ENCODE peak calls at places on chromosomes 12 and 14, in ten cellular contexts. F is astrocyte; G is foreskin fibroblast; B is uterus; R is astrocyte of the spinal cord; C is cardiac muscle cell; M is colonic mucosa; P is brain microvascular endothelial cell; K is CD8-positive, alpha-beta memory T cell; O is aorta. H is an unnamed sample.
A peak's percentile ranks its signal among the peaks of the same experiment; 100 is the strongest.

GRCh38 chr14:90299408-90299807 is 32.3 kb downstream of the NRDE2 start:
- DNase-seq in F (no peak), G (no peak), B (no peak), R (no peak), C (no peak), M (no peak), P (no peak), K (no peak), O (no peak), H (no peak)

GRCh38 chr12:51401486-51401885 is 10.3 kb upstream of the GALNT6 start:
- DNase-seq in F (no peak), G (no peak), B (no peak), R (no peak), C (no peak), M (no peak), P (no peak), K (no peak), O (no peak), H (no peak)

GRCh38 chr12:105226219-105226618 is 9.8 kb downstream of the APPL2 start:
- DNase-seq in F (peak; percentile 89), G (peak; percentile 96), B (peak; percentile 79), R (peak; percentile 92), C (no peak), M (peak; percentile 56), P (peak; percentile 90), K (no peak), O (peak; percentile 82), H (no peak)

GRCh38 chr12:25716842-25717241 is 163.8 kb upstream of the LMNTD1 start:
- DNase-seq in F (no peak), G (peak; percentile 63), B (no peak), R (no peak), C (no peak), M (no peak), P (no peak), K (no peak), O (no peak), H (no peak)

GRCh38 chr14:65348137-65348536 is 64.4 kb upstream of the FUT8 start:
- DNase-seq in F (no peak), G (peak; percentile 54), B (no peak), R (no peak), C (no peak), M (no peak), P (no peak), K (no peak), O (no peak), H (no peak)

GRCh38 chr12:92511776-92512175 is 191.0 kb upstream of the PLEKHG7 start:
- DNase-seq in F (no peak), G (no peak), B (no peak), R (no peak), C (no peak), M (no peak), P (no peak), K (no peak), O (no peak), H (no peak)

GRCh38 chr12:76037130-76038105 is 5.8 kb upstream of the PHLDA1 start:
- DNase-seq in F (peak; percentile 68), G (peak; percentile 68), B (no peak), R (peak; percentile 87), C (peak; percentile 78), M (peak; percentile 36), P (peak; percentile 64), K (peak; percentile 63), O (no peak), H (peak; percentile 34)

GRCh38 chr12:68406134-68406576 is 74.0 kb upstream of the MDM1 start:
- DNase-seq in F (peak; percentile 79), G (peak; percentile 88), B (peak; percentile 94), R (peak; percentile 84), C (no peak), M (peak; percentile 95), P (peak; percentile 34), K (no peak), O (peak; percentile 94), H (peak; percentile 16)

DNA sequence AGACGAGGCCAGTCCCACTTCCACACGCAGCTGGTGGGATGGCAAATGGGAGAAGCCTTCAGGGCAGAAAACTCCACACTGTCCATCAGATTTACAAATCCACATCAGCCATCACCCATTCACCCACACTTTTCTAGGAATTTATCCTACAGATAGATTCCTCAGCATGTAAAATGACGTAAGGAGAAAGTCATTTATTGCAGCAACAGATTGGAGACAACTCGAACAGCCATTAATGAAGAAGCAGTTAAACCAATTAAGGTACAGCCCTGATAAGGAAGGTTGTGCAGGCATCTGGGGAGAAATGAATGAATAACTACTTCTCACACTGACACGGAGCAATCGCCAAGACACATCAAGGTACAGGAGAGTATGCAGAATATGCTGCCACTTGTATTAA is 26.2 kb downstream of the PRKAB1 start:
- DNase-seq in F (no peak), G (no peak), B (no peak), R (no peak), C (no peak), M (no peak), P (no peak), K (no peak), O (no peak), H (no peak)
- H3K4me3 ChIP-seq in F (no peak overlapping the region), G (no peak overlapping the region), B (no peak overlapping the region), R (no peak overlapping the region), C (no peak overlapping the region), M (no peak overlapping the region), P (no peak overlapping the region), K (no peak overlapping the region), O (no peak overlapping the region), H (no peak overlapping the region)

DNA sequence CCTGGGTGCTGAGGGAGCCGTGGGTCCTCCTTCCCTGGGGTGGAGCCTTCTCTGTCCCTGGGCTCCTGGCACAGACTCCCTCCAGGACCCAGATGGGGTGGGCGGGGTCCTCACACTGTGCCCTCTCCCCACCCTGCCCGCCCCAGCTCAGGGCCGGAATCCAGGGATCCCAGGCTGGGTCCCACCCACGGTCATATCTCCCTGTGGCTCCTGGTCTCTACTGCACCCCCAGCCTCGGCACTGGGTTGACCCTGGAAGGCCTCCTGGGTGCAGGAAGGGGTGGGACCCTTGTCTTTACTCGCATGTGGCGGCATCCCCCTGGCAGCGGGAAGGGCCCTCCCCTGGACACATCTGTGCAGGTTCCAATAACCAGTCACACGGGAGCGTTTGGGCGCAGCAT is 75.8 kb upstream of the EIF5 start:
- DNase-seq in F (no peak), G (no peak), B (no peak), R (no peak), C (no peak), M (no peak), P (no peak), K (no peak), O (no peak), H (no peak)
- H3K4me3 ChIP-seq in F (no peak overlapping the region), G (no peak overlapping the region), B (no peak overlapping the region), R (no peak overlapping the region), C (no peak overlapping the region), M (no peak overlapping the region), P (no peak overlapping the region), K (no peak overlapping the region), O (no peak overlapping the region), H (no peak overlapping the region)

DNA sequence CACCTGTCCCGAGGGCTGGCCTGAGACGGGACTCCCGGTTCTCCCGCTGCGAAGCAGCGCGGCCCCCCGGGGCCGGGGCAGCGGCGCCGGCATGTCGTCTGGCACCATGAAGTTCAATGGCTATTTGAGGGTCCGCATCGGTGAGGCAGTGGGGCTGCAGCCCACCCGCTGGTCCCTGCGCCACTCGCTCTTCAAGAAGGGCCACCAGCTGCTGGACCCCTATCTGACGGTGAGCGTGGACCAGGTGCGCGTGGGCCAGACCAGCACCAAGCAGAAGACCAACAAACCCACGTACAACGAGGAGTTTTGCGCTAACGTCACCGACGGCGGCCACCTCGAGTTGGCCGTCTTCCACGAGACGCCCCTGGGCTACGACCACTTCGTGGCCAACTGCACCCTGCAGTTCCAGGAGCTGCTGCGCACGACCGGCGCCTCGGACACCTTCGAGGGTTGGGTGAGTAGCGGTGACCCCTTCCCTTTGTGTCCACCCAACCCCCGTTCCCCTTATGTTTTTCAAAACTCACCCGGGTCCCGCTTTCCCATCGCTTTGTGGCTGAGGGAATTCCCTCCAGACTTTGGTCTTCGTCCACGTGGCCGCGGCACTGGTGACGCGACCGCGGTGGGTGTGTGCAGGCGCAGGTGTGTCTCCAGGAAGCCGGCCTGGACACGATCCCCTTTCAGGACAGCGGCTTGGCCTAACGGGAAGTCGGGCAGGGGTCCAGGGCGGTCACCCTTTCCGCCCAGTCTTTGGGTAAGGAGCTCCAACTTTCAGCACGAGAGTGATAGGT is 826 bp downstream of the PRKCH start:
- DNase-seq in F (no peak), G (no peak), B (no peak), R (no peak), C (peak; percentile 12), M (peak; percentile 72), P (no peak), K (peak; percentile 68), O (no peak), H (no peak)
- H3K4me3 ChIP-seq in F (peak overlapping the region; percentile 55), G (peak overlapping the region; percentile 35), B (peak overlapping the region; percentile 33), R (peak overlapping the region; percentile 35), C (peak overlapping the region; percentile 79), M (peak overlapping the region; percentile 65), P (peak overlapping the region; percentile 56), K (peak overlapping the region; percentile 76), O (no peak overlapping the region), H (peak overlapping the region; percentile 64)

GRCh38 chr14:100076630-100077029 is 11.4 kb downstream of the EVL start:
- DNase-seq in F (peak; percentile 56), G (peak; percentile 86), B (peak; percentile 41), R (peak; percentile 28), C (no peak), M (no peak), P (peak; percentile 43), K (no peak), O (no peak), H (peak; percentile 63)

GRCh38 chr14:100072783-100073346 is 7.6 kb downstream of the EVL start:
- DNase-seq in F (no peak), G (no peak), B (no peak), R (no peak), C (no peak), M (peak; percentile 62), P (no peak), K (peak; percentile 77), O (no peak), H (no peak)

GRCh38 chr14:100076133-100076532 is 10.9 kb downstream of the EVL start:
- DNase-seq in F (no peak), G (peak; percentile 20), B (no peak), R (no peak), C (no peak), M (no peak), P (no peak), K (peak; percentile 55), O (no peak), H (peak; percentile 22)

GRCh38 chr14:100077441-100077840 is 12.2 kb downstream of the EVL start:
- DNase-seq in F (no peak), G (no peak), B (no peak), R (no peak), C (no peak), M (peak; percentile 6), P (no peak), K (no peak), O (no peak), H (no peak)

DNA sequence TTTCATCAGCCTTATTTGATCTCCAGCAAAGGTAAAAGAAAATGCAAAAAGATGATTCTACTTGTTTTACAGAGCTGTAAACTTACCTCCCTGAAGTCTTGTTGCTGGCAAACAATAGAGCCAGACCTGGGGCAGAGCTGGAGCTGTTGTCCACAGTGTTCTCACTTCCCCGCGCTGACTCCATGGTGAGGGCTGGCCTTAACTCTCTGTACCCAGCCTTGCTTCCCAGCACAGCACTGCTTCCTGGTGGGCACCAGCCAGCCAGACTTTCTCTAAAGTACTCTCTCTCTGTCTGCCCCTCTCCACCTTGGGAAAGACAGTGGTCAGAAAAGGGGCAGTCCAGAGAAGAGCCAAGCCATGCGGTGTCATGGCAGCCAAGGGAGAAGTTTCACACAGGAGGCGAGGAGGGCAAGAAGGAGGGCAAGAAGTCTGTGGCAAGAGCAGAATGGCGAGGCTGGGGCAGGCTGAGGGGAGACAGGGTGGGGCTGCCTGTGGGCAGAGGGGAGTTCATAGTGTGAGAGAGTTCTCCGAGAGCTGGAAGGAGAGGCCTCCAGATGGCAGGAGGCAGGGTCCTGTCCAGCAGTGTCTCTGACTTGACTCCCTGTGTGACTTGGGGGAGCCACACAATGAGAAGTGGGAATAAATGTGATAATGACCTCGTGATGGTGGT is 9.3 kb downstream of the EVL start:
- DNase-seq in F (no peak), G (no peak), B (no peak), R (no peak), C (no peak), M (no peak), P (no peak), K (peak; percentile 49), O (no peak), H (no peak)
- H3K4me3 ChIP-seq in F (no peak overlapping the region), G (no peak overlapping the region), B (no peak overlapping the region), R (no peak overlapping the region), C (no peak overlapping the region), M (no peak overlapping the region), P (no peak overlapping the region), K (peak overlapping the region; percentile 17), O (no peak overlapping the region), H (no peak overlapping the region)